ENCODE peak calls at places on chromosomes 16 and 17, in ten cellular contexts. N is cardiac muscle cell; Q is Peyer's patch; S is A549; P is CD4-positive, alpha-beta T cell; I is tibial artery; H is ascending aorta; R is heart right ventricle; D is prostate gland; Z is lung. W is an unnamed sample.

GRCh38 chr16:14309906-14310305 is 238.8 kb downstream of the MRTFB start:
- DNase-seq in Q (no peak), S (peak; percentile 73), D (no peak), H (no peak), N (no peak), P (no peak), Z (no peak), I (no peak), R (no peak), W (no peak)

GRCh38 chr17:76381633-76382304 is 2.6 kb upstream of the SPHK1 start:
- DNase-seq in D (no peak), Z (no peak), H (no peak), P (no peak), Q (no peak), S (no peak), R (peak; percentile 26), N (peak; percentile 66), I (no peak), W (no peak)

GRCh38 chr17:19759934-19760530 is 11.9 kb upstream of the ALDH3A1 start:
- DNase-seq in H (peak; percentile 45), S (no peak), Q (no peak), P (no peak), D (no peak), R (no peak), Z (no peak), N (no peak), I (peak; percentile 28), W (no peak)

GRCh38 chr17:45313419-45313771 is 3.4 kb downstream of the MAP3K14 start:
- DNase-seq in D (no peak), S (no peak), I (no peak), Q (peak; percentile 60), P (no peak), Z (no peak), H (no peak), R (no peak), N (no peak), W (no peak)

GRCh38 chr17:59230765-59231164 is 10.5 kb downstream of the GDPD1 start:
- DNase-seq in N (no peak), S (no peak), Z (no peak), R (no peak), D (no peak), I (no peak), Q (no peak), H (no peak), P (no peak), W (no peak)

GRCh38 chr16:11349599-11350276 is 4.5 kb downstream of the RMI2 start:
- DNase-seq in S (no peak), P (no peak), N (peak; percentile 68), Q (no peak), I (peak; percentile 94), D (peak; percentile 81), Z (peak; percentile 51), H (peak; percentile 87), R (peak; percentile 56), W (peak; percentile 79)

GRCh38 chr16:89925596-89926079 is 2.5 kb downstream of the TUBB3 start:
- DNase-seq in P (no peak), S (no peak), Q (no peak), Z (no peak), I (no peak), R (no peak), H (no peak), D (no peak), N (no peak), W (no peak)

GRCh38 chr16:14672403-14672971 is 21.6 kb downstream of the PLA2G10 start:
- DNase-seq in P (no peak), N (peak; percentile 10), R (no peak), Q (peak; percentile 54), S (peak; percentile 20), Z (peak; percentile 65), D (no peak), I (no peak), H (no peak), W (peak; percentile 27)

GRCh38 chr17:71494456-71494855 is 626.4 kb upstream of the SOX9 start:
- DNase-seq in Z (no peak), D (no peak), Q (no peak), N (no peak), S (no peak), P (no peak), I (no peak), H (no peak), R (no peak), W (no peak)

GRCh38 chr17:77451271-77451893 is 310.6 kb downstream of the SEC14L1 start:
- DNase-seq in D (peak; percentile 66), S (no peak), P (peak; percentile 64), I (peak; percentile 78), Z (no peak), Q (peak; percentile 85), R (peak; percentile 79), H (peak; percentile 75), N (peak; percentile 89), W (peak; percentile 71)

GRCh38 chr16:79848739-79849518 is 248.4 kb upstream of the MAF start:
- DNase-seq in I (no peak), S (no peak), Q (no peak), H (no peak), Z (no peak), R (no peak), P (no peak), D (peak; percentile 82), N (no peak), W (peak; percentile 8)

DNA sequence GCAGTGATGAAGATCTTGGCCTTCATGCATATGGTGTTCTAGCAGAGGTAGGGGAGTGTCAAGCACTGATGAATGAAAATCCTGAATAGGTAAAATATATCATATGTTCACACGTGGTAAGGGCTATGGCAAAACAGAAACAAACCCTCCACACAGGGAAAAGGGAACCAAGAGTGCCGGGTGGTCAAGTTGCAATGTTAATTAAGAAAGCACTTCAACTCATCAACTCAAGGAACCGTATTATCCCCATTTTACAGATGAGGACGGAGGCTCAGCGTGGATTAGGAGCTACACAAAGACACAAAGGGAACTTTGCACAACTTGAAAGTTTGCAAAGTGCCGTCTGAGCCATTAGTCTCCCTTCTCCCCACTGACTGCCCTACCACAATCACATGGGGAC is 28.1 kb upstream of the MEOX1 start:
- DNase-seq in S (no peak), I (no peak), Q (no peak), H (no peak), R (no peak), N (no peak), Z (no peak), P (no peak), D (no peak), W (no peak)
- TF ChIP-seq CTCF in S (no peak), I (no peak), Q (no peak), H (no peak), R (no peak), N (no peak), Z (no peak), P (no peak), D (no peak), W (no peak)

GRCh38 chr17:21001111-21001812 is 41.5 kb downstream of the USP22 start:
- DNase-seq in Q (no peak), I (no peak), P (no peak), S (no peak), D (no peak), R (no peak), Z (no peak), H (no peak), N (no peak), W (no peak)
- H3K27ac ChIP-seq in Q (no peak overlapping the region), I (no peak overlapping the region), P (no peak overlapping the region), S (no peak overlapping the region), D (peak overlapping the region; percentile 42), R (no peak overlapping the region), Z (no peak overlapping the region), H (no peak overlapping the region), N (peak overlapping the region; percentile 79), W (no peak overlapping the region)

DNA sequence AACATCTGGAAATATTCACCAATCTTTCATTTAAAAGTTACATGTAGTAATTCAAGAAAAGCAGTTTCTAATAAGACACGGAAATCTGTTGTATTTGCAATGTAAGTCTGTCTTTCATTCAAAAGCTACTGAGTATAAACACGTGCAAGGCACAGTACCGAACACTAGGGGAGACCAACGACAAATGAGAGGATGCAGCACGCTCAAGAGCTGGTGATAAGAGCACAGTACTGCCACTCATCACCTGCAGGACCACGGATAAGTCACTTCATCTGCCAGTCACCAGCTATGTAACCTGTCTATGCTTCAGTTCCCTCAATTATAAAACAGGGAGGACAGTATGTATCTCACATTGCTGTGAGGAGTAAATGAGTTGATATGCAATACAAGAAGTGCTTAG is 67.1 kb downstream of the CLEC18A start:
- DNase-seq in R (no peak), S (peak; percentile 82), D (peak; percentile 5), Z (no peak), H (no peak), N (peak; percentile 2), P (peak; percentile 57), I (no peak), Q (no peak), W (no peak)
- TF ChIP-seq CTCF in R (no peak), S (no peak), D (no peak), Z (no peak), H (no peak), N (no peak), P (peak; percentile 45), I (no peak), Q (peak; percentile 47), W (no peak)

DNA sequence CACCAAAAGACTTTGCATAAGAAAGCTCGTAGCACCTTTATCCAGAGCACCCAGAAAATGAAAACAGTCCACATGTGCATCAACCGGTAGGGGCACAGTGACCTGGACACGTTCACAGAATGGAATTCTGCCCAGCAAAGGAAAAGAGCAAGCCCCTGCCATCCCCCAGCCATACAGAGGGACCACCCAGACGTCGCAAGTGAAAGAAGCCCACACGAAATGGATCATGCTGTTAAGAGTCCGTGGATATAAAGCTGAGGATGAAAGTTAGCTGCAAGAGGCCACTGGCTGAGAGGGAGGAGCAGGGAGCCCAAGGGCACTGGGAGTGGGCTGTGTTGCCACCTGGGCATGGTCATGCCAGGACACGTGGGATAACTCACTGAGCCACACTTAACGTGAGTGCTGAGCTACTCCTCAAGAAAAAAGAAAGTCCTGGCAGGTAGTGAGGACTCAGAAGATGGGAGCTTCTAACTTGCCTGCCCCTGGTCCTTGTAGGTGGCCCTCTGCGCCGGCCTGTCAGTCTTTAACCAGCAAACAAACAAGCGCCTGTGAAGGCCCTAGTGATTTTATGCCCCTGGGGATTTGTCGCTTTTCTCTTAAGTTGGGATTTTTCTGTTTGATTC is 190.7 kb downstream of the C16orf95 start:
- DNase-seq in Z (no peak), N (no peak), I (peak; percentile 65), H (peak; percentile 21), R (no peak), P (no peak), Q (no peak), D (no peak), S (no peak), W (no peak)
- H3K27ac ChIP-seq in Z (no peak overlapping the region), N (no peak overlapping the region), I (peak overlapping the region; percentile 92), H (peak overlapping the region; percentile 92), R (peak overlapping the region; percentile 74), P (no peak overlapping the region), Q (no peak overlapping the region), D (no peak overlapping the region), S (no peak overlapping the region), W (no peak overlapping the region)

DNA sequence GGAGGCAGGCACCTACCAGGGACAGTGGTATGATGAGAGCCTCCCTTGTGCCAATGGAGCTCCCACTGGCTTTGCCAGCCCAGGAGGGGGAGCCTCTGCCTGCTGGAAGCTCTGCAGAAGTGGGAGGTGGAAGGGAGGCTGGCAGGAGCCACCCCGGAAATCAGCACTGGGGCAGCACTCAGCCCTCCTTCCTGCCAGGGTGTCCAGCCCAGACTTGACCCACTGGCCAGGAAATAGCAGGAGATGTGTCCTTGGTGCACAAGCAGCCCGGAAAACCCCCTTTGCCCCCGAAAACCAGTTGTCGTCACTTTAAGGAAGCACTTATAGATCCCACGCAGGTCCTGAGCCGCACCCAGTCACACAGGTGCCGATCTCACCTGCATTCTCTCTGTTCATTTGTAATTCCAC is 49.3 kb upstream of the CACNG4 start:
- DNase-seq in R (no peak), Z (peak; percentile 32), P (no peak), D (peak; percentile 75), H (no peak), I (no peak), N (no peak), S (peak; percentile 65), Q (no peak), W (peak; percentile 15)
- TF ChIP-seq CTCF in R (no peak), Z (no peak), P (no peak), D (peak; percentile 76), H (no peak), I (no peak), N (no peak), S (peak; percentile 47), Q (peak; percentile 45), W (no peak)